ENCODE peak calls at places on chromosomes 7 and 10, in ten cellular contexts. Z is fibroblast of the aortic adventitia, H is PC-9, S is Panc1, G is hepatocyte, A is cardiac muscle cell, O is DND-41, F is HCT116, Q is AG09309, J is adrenal gland. N is an unnamed sample.

GRCh38 chr10:72567884-72568283 is 58.0 kb downstream of the MICU1 start:
- DNase-seq in F (peak), G (no peak), H (no peak), J (no peak), Z (no peak), A (peak), S (peak), O (no peak), Q (no peak), N (no peak)

GRCh38 chr10:129614341-129614740 is 147.3 kb downstream of the MGMT start:
- DNase-seq in Z (no peak), J (no peak), Q (no peak), A (no peak), G (no peak), O (no peak), F (no peak), H (no peak), S (no peak), N (no peak)

GRCh38 chr7:146115665-146116451 is 743 bp upstream of the CNTNAP2 start:
- DNase-seq in G (peak), O (peak), J (peak), Q (no peak), F (no peak), H (no peak), A (peak), S (no peak), Z (peak), N (peak)

GRCh38 chr7:39127058-39127457 is 149.3 kb downstream of the POU6F2 start:
- DNase-seq in Q (no peak), O (no peak), F (no peak), J (no peak), Z (no peak), G (no peak), S (no peak), A (no peak), H (no peak), N (no peak)

GRCh38 chr7:19117870-19118608 is 603 bp upstream of the TWIST1 start:
- DNase-seq in A (peak), H (peak), Q (no peak), O (no peak), S (no peak), J (peak), F (no peak), G (no peak), Z (no peak), N (no peak)

GRCh38 chr7:28920424-28920823 is 37.7 kb downstream of the TRIL start:
- DNase-seq in F (no peak), Q (no peak), Z (no peak), A (no peak), J (no peak), O (no peak), G (no peak), S (no peak), H (no peak), N (no peak)

GRCh38 chr7:66631471-66631870 is 2.8 kb downstream of the KCTD7 start:
- DNase-seq in F (no peak), S (no peak), Q (no peak), J (no peak), H (no peak), Z (no peak), O (peak), G (no peak), A (peak), N (peak)

GRCh38 chr7:111852081-111852480 is 289.8 kb upstream of the IMMP2L start:
- DNase-seq in A (no peak), H (no peak), Z (no peak), O (no peak), F (no peak), G (no peak), J (no peak), S (no peak), Q (no peak), N (no peak)

GRCh38 chr7:114087674-114088539 is 169.1 kb upstream of the PPP1R3A start:
- DNase-seq in S (no peak), H (no peak), F (no peak), Z (no peak), J (peak), A (no peak), G (peak), Q (no peak), O (no peak), N (no peak)

GRCh38 chr7:135645296-135645904 is 16.9 kb upstream of the STMP1 start:
- DNase-seq in S (no peak), A (peak), J (no peak), Q (no peak), Z (peak), F (peak), H (no peak), G (peak), O (peak), N (peak)

GRCh38 chr7:151752816-151753600 is 123.9 kb downstream of the PRKAG2 start:
- DNase-seq in F (no peak), G (no peak), Z (no peak), H (no peak), A (no peak), J (no peak), S (no peak), O (no peak), Q (no peak), N (no peak)

GRCh38 chr7:12943781-12944180 is 256.3 kb downstream of the ARL4A start:
- DNase-seq in J (no peak), H (peak), S (no peak), O (no peak), A (no peak), G (no peak), Q (no peak), Z (no peak), F (no peak), N (no peak)

GRCh38 chr10:55397777-55398176 is 596.7 kb upstream of the PCDH15 start:
- DNase-seq in G (no peak), H (no peak), F (no peak), O (no peak), A (no peak), Z (no peak), Q (no peak), J (no peak), S (no peak), N (no peak)

GRCh38 chr10:112140110-112140755 is 43.3 kb downstream of the GPAM start:
- DNase-seq in Z (peak), O (peak), H (peak), A (peak), S (peak), Q (no peak), F (peak), G (peak), J (peak), N (peak)

GRCh38 chr7:137772221-137772620 is 74.6 kb downstream of the DGKI start:
- DNase-seq in A (peak), F (no peak), H (no peak), O (no peak), J (no peak), G (no peak), S (peak), Z (peak), Q (no peak), N (no peak)

GRCh38 chr10:28592953-28593352 is 60.0 kb downstream of the WAC start:
- DNase-seq in Q (peak), F (peak), S (no peak), G (peak), Z (peak), A (peak), H (peak), O (no peak), J (no peak), N (no peak)

GRCh38 chr10:67602268-67602950 is 93.6 kb downstream of the CTNNA3 start:
- DNase-seq in G (no peak), O (no peak), S (peak), Q (peak), A (peak), H (no peak), Z (peak), F (peak), J (no peak), N (no peak)

GRCh38 chr10:30970760-30971460 is 60.8 kb downstream of the ZNF438 start:
- DNase-seq in G (no peak), J (no peak), S (no peak), Q (no peak), O (no peak), F (no peak), H (no peak), A (peak), Z (peak), N (no peak)
- H3K4me3 ChIP-seq in G (no peak), J (no peak), S (no peak), Q (no peak), O (no peak), F (no peak), H (no peak), A (no peak), Z (no peak), N (no peak)

DNA sequence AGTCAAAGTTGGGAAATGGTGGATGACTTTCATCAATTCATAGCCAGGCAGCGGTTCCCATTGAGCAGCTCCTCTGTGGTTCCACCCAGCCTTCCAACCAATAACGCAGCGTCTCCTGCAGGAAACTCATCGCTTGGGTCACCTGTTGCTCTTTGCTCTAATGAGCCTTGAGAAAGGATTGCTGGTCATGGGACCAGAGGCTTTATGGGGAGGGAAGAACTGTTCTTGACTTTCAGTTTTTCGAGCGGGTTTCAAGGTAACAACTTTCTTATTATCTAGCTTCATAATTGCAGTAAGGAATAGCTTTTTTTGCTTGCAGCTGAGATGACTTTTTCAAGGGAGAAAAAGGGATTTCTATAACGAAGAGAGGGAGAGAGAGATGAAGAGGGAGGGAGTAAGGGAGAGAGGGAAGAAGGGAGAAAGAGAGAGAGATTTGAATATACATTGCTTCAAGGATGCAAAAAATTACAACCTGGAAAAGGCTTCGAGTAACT is 405 bp upstream of the ENTPD1 start:
- DNase-seq in G (peak), S (no peak), H (no peak), Z (no peak), O (no peak), J (peak), Q (no peak), A (peak), F (no peak), N (no peak)
- H3K4me3 ChIP-seq in G (peak), S (peak), H (no peak), Z (no peak), O (no peak), J (no peak), Q (no peak), A (peak), F (no peak), N (no peak)

GRCh38 chr10:114754445-114755320 is 66.9 kb upstream of the FHIP2A start:
- DNase-seq in A (peak), Z (peak), H (peak), Q (peak), G (peak), J (no peak), F (peak), S (peak), O (no peak), N (no peak)

GRCh38 chr10:114761205-114762193 is 60.1 kb upstream of the FHIP2A start:
- DNase-seq in J (no peak), G (no peak), F (no peak), Q (no peak), O (no peak), A (no peak), H (no peak), S (no peak), Z (no peak), N (no peak)

GRCh38 chr10:114755537-114755936 is 66.0 kb upstream of the FHIP2A start:
- DNase-seq in A (no peak), S (no peak), F (no peak), J (no peak), Q (no peak), Z (no peak), O (no peak), G (no peak), H (no peak), N (no peak)

GRCh38 chr10:114762811-114763210 is 58.8 kb upstream of the FHIP2A start:
- DNase-seq in O (no peak), G (no peak), Z (no peak), S (no peak), A (no peak), H (no peak), F (no peak), J (no peak), Q (no peak), N (no peak)

GRCh38 chr10:114758331-114758730 is 63.2 kb upstream of the FHIP2A start:
- DNase-seq in J (no peak), Z (peak), O (no peak), F (no peak), G (no peak), A (no peak), S (no peak), Q (no peak), H (no peak), N (no peak)
- H3K4me3 ChIP-seq in J (no peak), Z (no peak), O (no peak), F (no peak), G (no peak), A (no peak), S (no peak), Q (no peak), H (no peak), N (no peak)

DNA sequence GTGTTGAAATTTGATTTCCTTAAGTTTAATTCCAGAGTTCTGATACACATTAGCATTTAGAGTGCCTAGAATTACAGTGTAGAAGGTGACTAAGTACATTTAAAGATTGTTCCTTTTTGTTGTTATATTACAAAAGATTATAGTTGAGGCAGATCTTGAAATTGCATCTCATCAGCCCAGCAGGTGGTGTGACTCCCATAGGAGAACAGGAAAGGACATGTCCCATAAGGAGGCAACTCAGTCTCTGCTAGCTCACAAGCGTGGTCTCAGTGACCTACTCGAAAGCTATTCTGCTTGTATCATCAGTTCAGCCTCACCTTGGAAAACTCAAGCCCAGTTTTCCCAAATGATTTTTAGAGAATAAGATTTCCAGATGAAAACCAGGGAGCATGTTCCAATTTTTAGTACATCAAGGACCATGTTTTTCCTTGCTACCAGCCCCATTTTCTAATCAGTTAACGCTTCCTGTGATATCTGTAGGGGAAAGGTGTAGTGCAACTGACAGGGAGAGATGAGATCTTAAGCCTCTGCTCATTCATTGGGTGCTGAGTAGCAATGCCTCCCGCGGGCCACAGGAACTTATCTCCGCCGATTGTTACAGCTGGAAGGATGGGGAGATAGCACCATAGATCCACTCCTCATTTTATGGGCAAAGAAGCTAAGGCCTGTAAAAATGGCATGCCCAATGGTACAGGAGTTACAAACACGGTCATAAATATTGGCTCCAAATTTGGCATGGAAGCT is 1.1 kb upstream of the GNAI1 start:
- DNase-seq in S (no peak), A (no peak), H (no peak), F (no peak), G (peak), Z (no peak), J (no peak), O (no peak), Q (no peak), N (no peak)
- H3K4me3 ChIP-seq in S (peak), A (no peak), H (peak), F (no peak), G (peak), Z (no peak), J (no peak), O (no peak), Q (no peak), N (no peak)

GRCh38 chr7:130982651-130983050 is 248.6 kb upstream of the KLF14 start:
- DNase-seq in H (no peak), F (no peak), A (no peak), O (no peak), S (no peak), G (no peak), Q (no peak), Z (no peak), J (no peak), N (no peak)
- H3K4me3 ChIP-seq in H (no peak), F (no peak), A (no peak), O (no peak), S (no peak), G (no peak), Q (no peak), Z (no peak), J (no peak), N (no peak)

GRCh38 chr7:117478796-117479479 is 887 bp upstream of the CFTR start:
- DNase-seq in O (no peak), F (no peak), S (no peak), Q (no peak), G (peak), Z (no peak), J (no peak), H (no peak), A (no peak), N (no peak)
- H3K4me3 ChIP-seq in O (no peak), F (no peak), S (peak), Q (peak), G (peak), Z (peak), J (no peak), H (no peak), A (peak), N (no peak)

DNA sequence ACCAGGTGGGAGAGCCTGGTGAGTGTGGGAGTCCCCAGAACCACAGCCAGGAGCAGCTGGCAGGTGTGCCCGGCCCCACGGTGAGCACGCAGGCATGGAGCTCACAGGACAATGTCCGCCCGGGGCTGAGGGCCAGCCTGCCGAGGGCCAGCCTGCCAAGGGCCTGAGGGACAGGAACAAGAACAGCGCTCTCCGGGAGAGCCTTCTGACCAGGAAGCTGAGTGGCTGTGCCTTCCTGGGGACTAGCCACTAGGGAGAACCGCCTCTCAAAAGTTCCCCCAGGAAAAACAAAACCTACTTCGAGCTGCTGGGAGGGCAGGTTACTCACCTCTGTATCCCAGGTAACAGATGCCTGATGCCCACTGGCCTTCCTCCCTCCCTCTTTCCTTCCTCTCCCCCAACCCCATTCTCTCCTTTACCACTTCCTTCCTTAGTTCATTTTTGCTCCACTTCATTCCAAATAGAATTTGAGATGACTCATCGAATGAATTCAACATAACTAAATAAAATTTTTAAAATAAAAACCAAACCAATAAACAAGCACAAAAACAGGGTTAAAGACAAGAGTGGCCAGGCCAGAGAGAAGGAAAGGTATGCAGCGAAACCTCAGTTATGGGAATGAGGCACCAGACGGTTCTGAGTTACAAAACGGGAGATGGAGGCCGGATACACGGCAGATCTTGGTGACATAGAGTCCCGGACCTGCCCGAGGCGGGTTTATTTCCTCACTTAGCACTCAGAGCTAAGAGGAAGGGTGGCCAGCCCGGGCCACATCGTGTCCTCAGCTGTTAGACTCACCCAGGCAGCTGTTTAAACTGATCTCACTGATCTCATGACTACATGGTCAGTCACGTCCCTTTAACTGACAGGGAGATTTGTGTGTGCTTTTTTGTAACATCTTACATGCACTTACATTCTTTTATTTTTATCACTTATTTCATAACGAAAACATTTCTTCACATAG is 128.5 kb downstream of the TNS3 start:
- DNase-seq in S (peak), F (no peak), Z (peak), O (no peak), G (peak), J (peak), H (peak), Q (peak), A (peak), N (no peak)
- H3K4me3 ChIP-seq in S (no peak), F (no peak), Z (no peak), O (no peak), G (no peak), J (no peak), H (peak), Q (no peak), A (no peak), N (no peak)

GRCh38 chr10:108690530-108690929 is 1232.8 kb downstream of the XPNPEP1 start:
- DNase-seq in G (no peak), J (no peak), A (no peak), F (no peak), Z (no peak), Q (no peak), O (no peak), H (no peak), S (no peak), N (no peak)
- H3K4me3 ChIP-seq in G (no peak), J (no peak), A (no peak), F (no peak), Z (no peak), Q (no peak), O (no peak), H (no peak), S (no peak), N (no peak)